ENCODE peak calls at places on chromosomes 12 and 14, in nine cellular contexts. E is psoas muscle, U is prostate gland, M is aorta, G is tibial nerve, V is H9, L is right cardiac atrium, D is IMR-90, Y is fibroblast of lung. K is an unnamed sample. For H3K4me1, the result is how much of the 10 kb centered on the place peaks cover.

GRCh38 chr14:32010561-32011188 is 66.4 kb upstream of the ARHGAP5 start:
- DNase-seq in U (no peak), M (no peak), V (no peak), G (no peak), L (no peak), E (no peak), D (peak), Y (peak), K (peak)

GRCh38 chr14:103434868-103435442 is 49.7 kb downstream of the MARK3 start:
- DNase-seq in V (no peak), Y (no peak), U (peak), G (no peak), M (no peak), E (no peak), D (no peak), L (no peak), K (no peak)

GRCh38 chr12:113420996-113421595 is 1.1 kb upstream of the SDSL start:
- DNase-seq in Y (no peak), L (no peak), M (peak), D (no peak), U (no peak), V (no peak), G (no peak), E (no peak), K (no peak)

GRCh38 chr12:47075192-47076084 is 4.0 kb upstream of the PCED1B start:
- DNase-seq in E (no peak), U (no peak), D (no peak), Y (no peak), G (no peak), L (no peak), M (no peak), V (no peak), K (no peak)

GRCh38 chr12:45336331-45336730 is 120.4 kb downstream of the ANO6 start:
- DNase-seq in M (no peak), D (peak), E (no peak), L (no peak), V (no peak), Y (peak), G (no peak), U (no peak), K (peak)

GRCh38 chr12:88579941-88580871 is at the start of gene KITLG:
- DNase-seq in L (peak), D (peak), G (peak), Y (peak), M (peak), E (peak), U (peak), V (peak), K (peak)

GRCh38 chr12:96047621-96048211 is 12.3 kb upstream of the LTA4H start:
- DNase-seq in Y (peak), M (no peak), U (no peak), E (no peak), D (peak), L (no peak), V (no peak), G (no peak), K (peak)

GRCh38 chr14:94081386-94081820 is 293 bp downstream of the IFI27L1 start:
- DNase-seq in U (peak), V (no peak), E (no peak), D (no peak), Y (no peak), M (no peak), L (no peak), G (no peak), K (no peak)

GRCh38 chr12:65962921-65963883 is 138.9 kb downstream of the HMGA2 start:
- DNase-seq in D (no peak), V (peak), U (no peak), L (no peak), E (no peak), Y (peak), G (no peak), M (no peak), K (peak)

GRCh38 chr14:28759658-28760313 is 6.8 kb upstream of the FOXG1 start:
- DNase-seq in V (peak), U (no peak), G (no peak), D (no peak), M (no peak), L (no peak), Y (no peak), E (no peak), K (no peak)

GRCh38 chr12:100864366-100864765 is 69.8 kb downstream of the ANO4 start:
- DNase-seq in Y (no peak), G (no peak), L (no peak), D (no peak), M (no peak), V (no peak), E (no peak), U (no peak), K (no peak)

GRCh38 chr14:103122578-103123127 is 608 bp upstream of the TNFAIP2 start:
- DNase-seq in U (no peak), D (no peak), M (no peak), L (peak), E (peak), Y (peak), V (peak), G (no peak), K (no peak)

GRCh38 chr12:71135812-71136176 is 22.0 kb downstream of the TSPAN8 start:
- DNase-seq in L (no peak), G (no peak), V (no peak), D (no peak), M (no peak), U (no peak), E (no peak), Y (no peak), K (no peak)
- H3K4me1 ChIP-seq in L (under half), G (under half), V (under half), D (under half), M (under half), U (under half), E (under half), Y (under half), K (under half)

GRCh38 chr14:105123981-105124836 is 44.4 kb downstream of the JAG2 start:
- DNase-seq in D (no peak), M (peak), L (no peak), V (no peak), G (no peak), Y (no peak), E (no peak), U (no peak), K (no peak)
- H3K4me1 ChIP-seq in D (under half), M (under half), L (under half), V (under half), G (under half), Y (under half), E (under half), U (under half), K (under half)

GRCh38 chr14:75980856-75981255 is 939 bp downstream of the TGFB3 start:
- DNase-seq in V (no peak), L (peak), M (peak), D (no peak), U (peak), E (peak), Y (no peak), G (no peak), K (no peak)

GRCh38 chr14:75982724-75983358 is 1.0 kb upstream of the TGFB3 start:
- DNase-seq in V (no peak), D (peak), U (no peak), E (peak), G (peak), M (peak), L (peak), Y (peak), K (no peak)

GRCh38 chr14:75981826-75982723 is at the start of gene TGFB3:
- DNase-seq in G (peak), D (peak), L (peak), U (peak), Y (peak), V (peak), M (peak), E (peak), K (peak)

GRCh38 chr14:75979641-75980422 is 2.0 kb downstream of the TGFB3 start:
- DNase-seq in L (peak), U (no peak), E (peak), M (peak), Y (no peak), G (no peak), D (no peak), V (no peak), K (no peak)

DNA sequence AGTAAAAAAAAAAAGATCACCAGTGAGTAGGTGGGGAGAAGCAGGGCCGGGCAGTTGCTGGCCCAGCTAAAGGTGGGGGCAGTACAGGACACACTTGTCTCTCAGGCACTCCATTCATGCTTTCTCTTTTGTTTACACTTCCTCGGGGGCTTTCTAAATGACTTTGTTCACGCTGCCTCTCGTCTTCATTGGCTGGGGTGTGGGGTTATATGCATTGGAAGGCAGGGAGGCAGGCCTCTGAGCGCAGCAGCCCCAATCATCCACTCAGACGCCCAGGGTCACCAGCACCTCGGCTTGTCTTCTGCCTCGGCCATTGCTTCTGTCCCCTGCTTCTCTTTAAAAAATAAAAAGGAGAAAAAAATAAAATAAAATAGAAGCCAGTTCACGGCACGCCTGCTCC is 369 bp downstream of the TGFB3 start:
- DNase-seq in Y (peak), V (peak), L (no peak), G (no peak), D (no peak), U (no peak), M (no peak), E (no peak), K (no peak)
- H3K4me1 ChIP-seq in Y (under half), V (under half), L (under half), G (half or more), D (under half), U (under half), M (under half), E (under half), K (under half)

DNA sequence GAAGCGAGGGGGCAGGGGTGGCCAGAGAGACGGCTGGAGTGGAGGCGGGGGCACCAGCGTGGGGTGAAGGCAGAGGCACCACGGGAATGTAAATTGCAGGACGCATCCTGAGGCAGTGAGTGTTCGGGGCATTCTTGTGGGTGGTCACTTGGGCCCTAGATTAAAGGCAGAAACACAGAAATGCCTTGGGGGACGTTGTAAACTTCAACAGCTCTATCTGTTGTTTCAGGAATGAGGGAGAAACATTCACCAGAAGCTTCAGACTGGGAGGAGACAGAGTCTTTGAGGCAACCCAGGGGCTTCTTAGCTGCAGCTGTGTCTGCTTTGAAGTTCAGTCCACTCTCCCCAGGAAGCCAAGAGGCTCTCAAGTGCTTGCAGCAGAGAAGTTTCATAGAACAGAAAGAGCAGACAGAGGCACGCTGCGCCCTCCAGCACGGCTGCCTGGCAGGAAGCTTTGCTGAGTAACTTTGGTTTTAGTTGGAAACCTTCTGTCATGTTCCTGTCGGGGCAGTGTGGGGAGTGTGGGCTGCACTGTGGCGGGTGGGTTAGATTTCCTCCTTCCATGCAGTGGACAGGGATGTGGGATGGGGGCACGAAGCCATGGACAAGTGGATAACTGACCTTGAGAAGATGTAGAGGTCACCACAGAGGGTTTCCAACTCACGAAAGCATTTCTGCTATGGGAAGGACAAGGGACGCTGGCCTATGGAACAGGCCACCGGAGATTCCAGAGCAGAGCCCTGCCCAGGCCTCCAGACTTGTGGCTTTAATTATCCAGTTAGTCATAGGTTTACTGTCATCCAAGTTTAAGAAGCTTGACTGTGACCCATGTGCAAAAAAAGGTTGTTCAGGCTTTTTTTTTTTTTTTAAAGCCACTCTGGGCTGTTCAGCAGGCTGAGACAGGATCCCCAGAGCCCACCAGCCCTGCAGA is 107.6 kb downstream of the ARF6 start:
- DNase-seq in G (no peak), L (peak), Y (peak), U (peak), E (peak), M (peak), D (peak), V (peak), K (peak)
- H3K4me1 ChIP-seq in G (half or more), L (under half), Y (under half), U (under half), E (half or more), M (under half), D (under half), V (under half), K (half or more)

GRCh38 chr12:49683604-49684309 is 23.4 kb downstream of the FMNL3 start:
- DNase-seq in L (no peak), U (no peak), D (no peak), V (no peak), E (no peak), Y (no peak), G (no peak), M (no peak), K (no peak)
- H3K4me1 ChIP-seq in L (under half), U (under half), D (under half), V (under half), E (under half), Y (under half), G (half or more), M (under half), K (under half)

GRCh38 chr12:111100003-111100402 is 179.6 kb upstream of the MYL2 start:
- DNase-seq in V (no peak), M (no peak), D (no peak), Y (no peak), G (no peak), L (no peak), E (no peak), U (no peak), K (no peak)

GRCh38 chr12:111103583-111103982 is 183.2 kb upstream of the MYL2 start:
- DNase-seq in U (no peak), D (no peak), G (no peak), L (no peak), E (no peak), Y (no peak), V (no peak), M (no peak), K (no peak)

GRCh38 chr12:111100554-111100953 is 180.2 kb upstream of the MYL2 start:
- DNase-seq in E (no peak), L (no peak), U (no peak), M (no peak), G (no peak), Y (no peak), D (no peak), V (no peak), K (no peak)

GRCh38 chr12:111101003-111101402 is 180.6 kb upstream of the MYL2 start:
- DNase-seq in U (no peak), Y (no peak), M (no peak), V (no peak), D (no peak), L (no peak), G (no peak), E (no peak), K (no peak)

DNA sequence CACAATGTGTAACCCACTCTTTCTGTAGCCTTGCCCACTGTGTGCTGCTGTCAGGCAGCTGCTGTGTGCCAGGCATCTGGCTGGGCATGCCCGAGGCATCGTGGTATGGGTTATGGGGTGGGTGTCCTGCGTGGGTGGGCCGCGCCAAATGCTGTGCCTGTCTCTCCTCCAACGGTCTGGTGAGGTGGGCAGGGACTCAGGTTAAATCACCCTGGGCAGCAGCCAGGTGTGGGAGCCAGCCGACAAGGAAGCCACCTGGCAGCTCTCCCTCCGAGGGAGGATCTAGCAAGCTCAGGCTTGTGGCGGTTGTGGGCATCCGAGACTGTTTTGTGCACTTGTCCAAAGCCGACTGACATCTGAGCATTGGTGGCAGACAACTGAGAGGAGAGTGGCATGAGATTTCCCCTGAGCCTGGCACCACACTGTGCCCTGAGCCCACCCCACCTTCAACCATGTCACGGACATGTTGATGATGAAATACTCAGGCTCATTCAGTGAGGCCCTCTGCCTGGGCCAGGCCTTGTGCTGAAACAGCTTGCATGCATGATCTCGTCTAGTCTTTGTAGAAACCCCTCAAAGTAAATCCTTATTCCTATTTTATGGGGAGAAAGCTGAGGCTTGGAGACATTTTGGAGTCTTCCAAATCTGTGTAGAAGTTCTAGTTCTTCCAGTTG is 181.8 kb upstream of the MYL2 start:
- DNase-seq in V (no peak), L (no peak), U (peak), Y (no peak), D (no peak), M (no peak), G (no peak), E (no peak), K (no peak)
- H3K4me1 ChIP-seq in V (under half), L (under half), U (under half), Y (under half), D (under half), M (under half), G (under half), E (under half), K (under half)

K was measured in astrocyte.